ENCODE peak calls at places on chromosome 1, in ten cellular contexts. R, J, B, T, P, N, E, F, C and S are unnamed samples.

GRCh38 chr1:224203243-224204016 is 20.4 kb downstream of the DEGS1 start:
- DNase-seq in R (no peak), J (peak; percentile 26), B (no peak), T (peak; percentile 83), P (peak; percentile 44), N (peak; percentile 88), E (no peak), F (peak; percentile 40), C (no peak), S (peak; percentile 43)

GRCh38 chr1:67700692-67701410 is 15.8 kb downstream of the GADD45A start:
- DNase-seq in R (no peak), J (no peak), B (peak; percentile 44), T (peak; percentile 73), P (peak; percentile 38), N (peak; percentile 78), E (no peak), F (peak; percentile 54), C (peak; percentile 73), S (peak; percentile 54)

GRCh38 chr1:96698332-96698983 is 23.1 kb upstream of the PTBP2 start:
- DNase-seq in R (no peak), J (no peak), B (no peak), T (peak; percentile 52), P (no peak), N (peak; percentile 84), E (no peak), F (peak; percentile 27), C (no peak), S (no peak)

GRCh38 chr1:87194271-87194774 is 134.4 kb upstream of the LMO4 start:
- DNase-seq in R (no peak), J (no peak), B (no peak), T (no peak), P (no peak), N (no peak), E (no peak), F (no peak), C (no peak), S (peak; percentile 92)

GRCh38 chr1:202069670-202070069 is 53.0 kb upstream of the GPR37L1 start:
- DNase-seq in R (no peak), J (no peak), B (no peak), T (no peak), P (no peak), N (no peak), E (no peak), F (no peak), C (no peak), S (no peak)

GRCh38 chr1:200314085-200314750 is 95.6 kb downstream of the ZNF281 start:
- DNase-seq in R (no peak), J (no peak), B (no peak), T (peak; percentile 77), P (no peak), N (peak; percentile 78), E (no peak), F (no peak), C (no peak), S (peak; percentile 39)

GRCh38 chr1:232439011-232439410 is 190.9 kb downstream of the SIPA1L2 start:
- DNase-seq in R (no peak), J (no peak), B (no peak), T (no peak), P (no peak), N (no peak), E (no peak), F (no peak), C (no peak), S (no peak)

GRCh38 chr1:35748326-35748725 is 21.5 kb downstream of the CLSPN start:
- DNase-seq in R (no peak), J (no peak), B (peak; percentile 80), T (no peak), P (no peak), N (peak; percentile 23), E (no peak), F (no peak), C (no peak), S (peak; percentile 85)

GRCh38 chr1:66505671-66506392 is 28.1 kb upstream of the SGIP1 start:
- DNase-seq in R (no peak), J (no peak), B (no peak), T (peak; percentile 82), P (no peak), N (peak; percentile 91), E (no peak), F (no peak), C (no peak), S (no peak)

GRCh38 chr1:101299166-101299565 is 62.3 kb downstream of the S1PR1 start:
- DNase-seq in R (no peak), J (no peak), B (no peak), T (no peak), P (no peak), N (no peak), E (no peak), F (no peak), C (no peak), S (no peak)

GRCh38 chr1:167514278-167514677 is 4.1 kb downstream of the CD247 start:
- DNase-seq in R (no peak), J (no peak), B (no peak), T (no peak), P (no peak), N (no peak), E (no peak), F (no peak), C (no peak), S (no peak)

GRCh38 chr1:78676347-78676982 is 26.8 kb downstream of the IFI44 start:
- DNase-seq in R (no peak), J (peak; percentile 51), B (no peak), T (peak; percentile 78), P (peak; percentile 64), N (peak; percentile 62), E (peak; percentile 55), F (peak; percentile 28), C (peak; percentile 82), S (peak; percentile 81)

GRCh38 chr1:36109041-36109679 is 15.9 kb downstream of the COL8A2 start:
- DNase-seq in R (no peak), J (no peak), B (peak; percentile 72), T (peak; percentile 78), P (no peak), N (peak; percentile 91), E (peak; percentile 71), F (no peak), C (no peak), S (no peak)

GRCh38 chr1:46081206-46081605 is 51.2 kb downstream of the PIK3R3 start:
- DNase-seq in R (no peak), J (no peak), B (no peak), T (no peak), P (no peak), N (no peak), E (no peak), F (no peak), C (no peak), S (no peak)

GRCh38 chr1:62194651-62195282 is at the start of gene L1TD1:
- DNase-seq in R (no peak), J (peak; percentile 73), B (peak; percentile 38), T (no peak), P (no peak), N (no peak), E (no peak), F (peak; percentile 25), C (peak; percentile 13), S (peak; percentile 28)

GRCh38 chr1:10287023-10287645 is 76.8 kb downstream of the KIF1B start:
- DNase-seq in R (no peak), J (no peak), B (no peak), T (peak; percentile 8), P (no peak), N (no peak), E (no peak), F (no peak), C (no peak), S (no peak)
- H3K4me1 ChIP-seq in R (no peaks in the 10 kb centered on the region), J (no peaks in the 10 kb centered on the region), B (no peaks in the 10 kb centered on the region), T (peaks cover 4% of the 10 kb centered on the region), P (peaks cover 39% of the 10 kb centered on the region), N (no peaks in the 10 kb centered on the region), E (no peaks in the 10 kb centered on the region), F (peaks cover 3% of the 10 kb centered on the region), C (peaks cover 29% of the 10 kb centered on the region), S (no peaks in the 10 kb centered on the region)

GRCh38 chr1:177287237-177287636 is 116.5 kb downstream of the BRINP2 start:
- DNase-seq in R (no peak), J (no peak), B (no peak), T (no peak), P (no peak), N (no peak), E (no peak), F (no peak), C (no peak), S (no peak)

GRCh38 chr1:177286396-177286795 is 115.6 kb downstream of the BRINP2 start:
- DNase-seq in R (no peak), J (no peak), B (no peak), T (peak; percentile 53), P (no peak), N (peak; percentile 87), E (no peak), F (no peak), C (no peak), S (no peak)

GRCh38 chr1:177282976-177283375 is 112.2 kb downstream of the BRINP2 start:
- DNase-seq in R (no peak), J (no peak), B (peak; percentile 97), T (no peak), P (no peak), N (no peak), E (no peak), F (no peak), C (no peak), S (peak; percentile 31)

GRCh38 chr1:177281901-177282300 is 111.1 kb downstream of the BRINP2 start:
- DNase-seq in R (no peak), J (no peak), B (no peak), T (no peak), P (no peak), N (no peak), E (no peak), F (no peak), C (no peak), S (no peak)

DNA sequence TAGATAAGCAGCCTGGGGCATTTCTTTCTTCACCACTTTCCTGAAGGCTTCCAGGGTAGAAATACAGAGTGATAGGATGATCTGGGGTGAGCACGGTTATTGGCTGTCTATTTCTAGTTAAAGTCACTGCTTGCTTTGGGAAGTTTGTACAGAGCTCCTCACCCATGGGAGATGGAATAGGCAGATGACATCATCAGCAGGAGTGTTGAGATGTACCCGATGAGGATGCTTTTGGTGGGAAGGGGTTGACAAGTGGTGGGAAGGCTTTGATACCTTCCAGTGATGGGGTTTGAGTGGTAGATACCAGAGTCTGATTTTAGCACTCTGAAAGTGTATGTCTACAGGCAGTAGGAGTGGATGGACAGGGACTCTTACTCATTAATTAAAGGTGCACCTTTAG is 112.6 kb downstream of the BRINP2 start:
- DNase-seq in R (no peak), J (no peak), B (no peak), T (no peak), P (no peak), N (no peak), E (no peak), F (no peak), C (no peak), S (no peak)
- H3K4me1 ChIP-seq in R (no peaks in the 10 kb centered on the region), J (no peaks in the 10 kb centered on the region), B (peaks cover 46% of the 10 kb centered on the region), T (no peaks in the 10 kb centered on the region), P (no peaks in the 10 kb centered on the region), N (peaks cover 3% of the 10 kb centered on the region), E (no peaks in the 10 kb centered on the region), F (peaks cover 4% of the 10 kb centered on the region), C (peaks cover 3% of the 10 kb centered on the region), S (no peaks in the 10 kb centered on the region)

GRCh38 chr1:25458550-25459298 is 28.0 kb downstream of the MACO1 start:
- DNase-seq in R (no peak), J (no peak), B (no peak), T (peak; percentile 48), P (no peak), N (peak; percentile 67), E (no peak), F (no peak), C (no peak), S (peak; percentile 68)
- H3K4me1 ChIP-seq in R (no peaks in the 10 kb centered on the region), J (peaks cover 3% of the 10 kb centered on the region), B (no peaks in the 10 kb centered on the region), T (peaks cover 3% of the 10 kb centered on the region), P (peaks cover 21% of the 10 kb centered on the region), N (no peaks in the 10 kb centered on the region), E (no peaks in the 10 kb centered on the region), F (no peaks in the 10 kb centered on the region), C (no peaks in the 10 kb centered on the region), S (no peaks in the 10 kb centered on the region)

GRCh38 chr1:153919879-153920852 is 2.6 kb downstream of the GATAD2B start:
- DNase-seq in R (no peak), J (no peak), B (no peak), T (peak; percentile 42), P (no peak), N (peak; percentile 18), E (peak; percentile 29), F (peak; percentile 6), C (peak; percentile 71), S (no peak)
- H3K4me1 ChIP-seq in R (peaks cover 44% of the 10 kb centered on the region), J (peaks cover 16% of the 10 kb centered on the region), B (peaks cover 8% of the 10 kb centered on the region), T (peaks cover 11% of the 10 kb centered on the region), P (peaks cover 66% of the 10 kb centered on the region), N (peaks cover 18% of the 10 kb centered on the region), E (peaks cover 50% of the 10 kb centered on the region), F (peaks cover 22% of the 10 kb centered on the region), C (peaks cover 30% of the 10 kb centered on the region), S (peaks cover 9% of the 10 kb centered on the region)